ENCODE peak calls at places on chromosome 9, in four cellular contexts. H is AG10803, D is HAP-1, I is left colon. Z is an unnamed sample.

GRCh38 chr9:127393680-127394079 is 3.3 kb upstream of the SLC2A8 start:
- DNase-seq in H (peak), D (no peak), I (no peak), Z (peak)

GRCh38 chr9:36928670-36929349 is 105.3 kb downstream of the PAX5 start:
- DNase-seq in H (peak), D (peak), I (no peak), Z (peak)

GRCh38 chr9:130193531-130194405 is 21.6 kb downstream of the NCS1 start:
- DNase-seq in H (no peak), D (no peak), I (no peak), Z (no peak)

GRCh38 chr9:134724231-134724911 is 82.8 kb downstream of the COL5A1 start:
- DNase-seq in H (peak), D (no peak), I (no peak), Z (peak)

GRCh38 chr9:90883661-90884060 is 82.0 kb downstream of the SYK start:
- DNase-seq in H (no peak), D (no peak), I (no peak), Z (no peak)

GRCh38 chr9:136640176-136641086 is 22.3 kb upstream of the EGFL7 start:
- DNase-seq in H (no peak), D (no peak), I (no peak), Z (no peak)

GRCh38 chr9:79616013-79616412 is 44.2 kb downstream of the TLE4 start:
- DNase-seq in H (peak), D (no peak), I (no peak), Z (peak)

GRCh38 chr9:112820886-112821285 is 69.8 kb downstream of the SLC46A2 start:
- DNase-seq in H (peak), D (no peak), I (no peak), Z (peak)

GRCh38 chr9:130073373-130073772 is 19.7 kb downstream of the GPR107 start:
- DNase-seq in H (peak), D (no peak), I (no peak), Z (peak)

GRCh38 chr9:104927216-104927911 is 591 bp downstream of the ABCA1 start:
- DNase-seq in H (peak), D (no peak), I (peak), Z (peak)

GRCh38 chr9:129887210-129888084 is 52.2 kb downstream of the USP20 start:
- DNase-seq in H (peak), D (no peak), I (no peak), Z (peak)

GRCh38 chr9:6498982-6499381 is 86.0 kb downstream of the UHRF2 start:
- DNase-seq in H (peak), D (no peak), I (no peak), Z (peak)

GRCh38 chr9:133889498-133890301 is 102.4 kb downstream of the VAV2 start:
- DNase-seq in H (no peak), D (no peak), I (no peak), Z (no peak)

GRCh38 chr9:122261469-122261881 is 3.2 kb downstream of the RBM18 start:
- DNase-seq in H (peak), D (peak), I (peak), Z (peak)

GRCh38 chr9:14313951-14314423 is at the start of gene NFIB:
- DNase-seq in H (no peak), D (peak), I (no peak), Z (peak)

GRCh38 chr9:14908221-14909206 is 1.7 kb downstream of the FREM1 start:
- DNase-seq in H (no peak), D (no peak), I (no peak), Z (no peak)

GRCh38 chr9:93079371-93079770 is 16.6 kb upstream of the CARD19 start:
- DNase-seq in H (no peak), D (no peak), I (no peak), Z (no peak)

GRCh38 chr9:98797491-98797890 is 1.1 kb upstream of the ANKS6 start:
- DNase-seq in H (no peak), D (no peak), I (no peak), Z (no peak)

GRCh38 chr9:7854763-7855162 is 55.2 kb upstream of the DMAC1 start:
- DNase-seq in H (no peak), D (no peak), I (no peak), Z (no peak)

GRCh38 chr9:132494857-132495256 is 84.8 kb downstream of the CFAP77 start:
- DNase-seq in H (no peak), D (no peak), I (no peak), Z (peak)

GRCh38 chr9:38047301-38048251 is 21.5 kb downstream of the SHB start:
- DNase-seq in H (peak), D (peak), I (peak), Z (peak)

GRCh38 chr9:100440071-100440470 is 13.1 kb downstream of the MSANTD3 start:
- DNase-seq in H (peak), D (no peak), I (no peak), Z (peak)

GRCh38 chr9:93493949-93494348 is 40.6 kb upstream of the FAM120AOS start:
- DNase-seq in H (no peak), D (no peak), I (no peak), Z (no peak)

GRCh38 chr9:108234811-108235210 is 621.0 kb downstream of the ACTL7B start:
- DNase-seq in H (peak), D (no peak), I (no peak), Z (peak)

GRCh38 chr9:87874320-87874655 is 8.4 kb upstream of the SPATA31E1 start:
- DNase-seq in H (no peak), D (no peak), I (no peak), Z (no peak)

GRCh38 chr9:86843182-86843581 is 104.1 kb downstream of the GAS1 start:
- DNase-seq in H (no peak), D (no peak), I (no peak), Z (peak)

GRCh38 chr9:38215465-38215864 is 146.4 kb upstream of the SHB start:
- DNase-seq in H (no peak), D (no peak), I (no peak), Z (no peak)

GRCh38 chr9:114206221-114206760 is 51.0 kb downstream of the COL27A1 start:
- DNase-seq in H (no peak), D (no peak), I (no peak), Z (no peak)

GRCh38 chr9:26310294-26310693 is 582.3 kb downstream of the CAAP1 start:
- DNase-seq in H (peak), D (no peak), I (no peak), Z (peak)

GRCh38 chr9:132752877-132753592 is 82.8 kb downstream of the GTF3C4 start:
- DNase-seq in H (no peak), D (no peak), I (peak), Z (no peak)

GRCh38 chr9:99509900-99510299 is 287.8 kb downstream of the SEC61B start:
- DNase-seq in H (no peak), D (no peak), I (no peak), Z (no peak)

GRCh38 chr9:116059466-116059865 is 94.1 kb upstream of the PAPPA start:
- DNase-seq in H (peak), D (no peak), I (no peak), Z (peak)

GRCh38 chr9:137828527-137829259 is 48.9 kb upstream of the CACNA1B start:
- DNase-seq in H (peak), D (no peak), I (no peak), Z (peak)

GRCh38 chr9:22143799-22144198 is 134.7 kb upstream of the CDKN2B start:
- DNase-seq in H (no peak), D (no peak), I (no peak), Z (no peak)

GRCh38 chr9:94610181-94610591 is 16.6 kb upstream of the FBP2 start:
- DNase-seq in H (no peak), D (no peak), I (no peak), Z (no peak)

GRCh38 chr9:136943291-136944093 is 1.0 kb downstream of the FBXW5 start:
- DNase-seq in H (no peak), D (no peak), I (peak), Z (no peak)

Z was measured in adipocyte.